ENCODE peak calls at places on chromosomes 4 and X, in nine cellular contexts. D is astrocyte of the spinal cord, M is GM12864, G is fibroblast of the aortic adventitia, Q is GM20000, Y is fibroblast of pulmonary artery, F is dorsolateral prefrontal cortex, V is RWPE2, O is upper lobe of left lung. Z is an unnamed sample.

GRCh38 chr4:110163327-110164070 is 34.9 kb downstream of the ELOVL6 start:
- DNase-seq in O (no peak), F (no peak), G (peak; percentile 88), V (no peak), Y (peak; percentile 58), Q (no peak), D (peak; percentile 72), M (no peak), Z (no peak)

GRCh38 chr4:147479817-147480216 is 1.1 kb upstream of the EDNRA start:
- DNase-seq in Y (peak; percentile 92), F (no peak), Q (no peak), O (no peak), M (no peak), D (peak; percentile 82), G (peak; percentile 98), V (no peak), Z (no peak)

GRCh38 chr4:39706334-39706733 is 8.4 kb downstream of the UBE2K start:
- DNase-seq in D (peak; percentile 74), Y (peak; percentile 82), F (peak; percentile 40), M (no peak), Q (no peak), V (peak; percentile 71), G (peak; percentile 88), O (no peak), Z (no peak)

GRCh38 chr4:87060957-87061356 is 126.1 kb downstream of the AFF1 start:
- DNase-seq in G (no peak), M (no peak), Q (no peak), F (no peak), V (peak; percentile 60), O (no peak), Y (no peak), D (peak; percentile 91), Z (peak; percentile 45)

GRCh38 chr4:163701915-163702314 is 207.4 kb downstream of the TMA16 start:
- DNase-seq in Q (peak; percentile 16), F (no peak), V (no peak), O (no peak), M (peak; percentile 26), D (peak; percentile 78), G (no peak), Y (no peak), Z (no peak)

GRCh38 chr4:123232439-123232838 is 164.2 kb upstream of the SPRY1 start:
- DNase-seq in Q (no peak), V (no peak), D (no peak), Y (peak; percentile 56), G (no peak), O (no peak), M (no peak), F (no peak), Z (no peak)

GRCh38 chr4:53477038-53477565 is 99.7 kb downstream of the FIP1L1 start:
- DNase-seq in D (no peak), M (no peak), O (no peak), V (no peak), G (peak; percentile 62), F (no peak), Q (no peak), Y (no peak), Z (no peak)

GRCh38 chr4:123481034-123481433 is 84.4 kb downstream of the SPRY1 start:
- DNase-seq in Q (no peak), Y (peak; percentile 25), O (no peak), V (no peak), M (no peak), D (peak; percentile 91), G (peak; percentile 55), F (no peak), Z (no peak)

GRCh38 chr4:56440983-56441382 is 4.9 kb downstream of the PAICS start:
- DNase-seq in M (no peak), V (no peak), G (no peak), D (no peak), F (no peak), Y (no peak), Q (no peak), O (no peak), Z (no peak)

GRCh38 chr4:23728393-23728792 is 161.5 kb downstream of the PPARGC1A start:
- DNase-seq in D (peak; percentile 96), V (no peak), O (no peak), F (no peak), Q (no peak), Y (peak; percentile 82), G (peak; percentile 79), M (no peak), Z (no peak)

GRCh38 chrX:72308566-72309296 is 3.0 kb upstream of the CITED1 start:
- DNase-seq in D (peak; percentile 67), M (no peak), Q (peak; percentile 59), Y (peak; percentile 68), V (no peak), F (peak; percentile 63), G (peak; percentile 60), O (no peak), Z (no peak)

GRCh38 chrX:17737707-17738001 is 361 bp downstream of the SCML1 start:
- DNase-seq in F (no peak), V (no peak), O (no peak), M (no peak), D (peak; percentile 19), Q (no peak), G (no peak), Y (no peak), Z (no peak)

GRCh38 chr4:186196063-186196462 is 4.7 kb downstream of the CYP4V2 start:
- DNase-seq in V (no peak), F (no peak), Y (no peak), Q (no peak), D (no peak), O (no peak), G (no peak), M (no peak), Z (no peak)

GRCh38 chrX:138745215-138745614 is 33.7 kb upstream of the FGF13 start:
- DNase-seq in G (peak; percentile 71), D (peak; percentile 45), Y (peak; percentile 60), F (peak; percentile 10), M (peak; percentile 1), Q (peak; percentile 6), O (no peak), V (no peak), Z (no peak)

DNA sequence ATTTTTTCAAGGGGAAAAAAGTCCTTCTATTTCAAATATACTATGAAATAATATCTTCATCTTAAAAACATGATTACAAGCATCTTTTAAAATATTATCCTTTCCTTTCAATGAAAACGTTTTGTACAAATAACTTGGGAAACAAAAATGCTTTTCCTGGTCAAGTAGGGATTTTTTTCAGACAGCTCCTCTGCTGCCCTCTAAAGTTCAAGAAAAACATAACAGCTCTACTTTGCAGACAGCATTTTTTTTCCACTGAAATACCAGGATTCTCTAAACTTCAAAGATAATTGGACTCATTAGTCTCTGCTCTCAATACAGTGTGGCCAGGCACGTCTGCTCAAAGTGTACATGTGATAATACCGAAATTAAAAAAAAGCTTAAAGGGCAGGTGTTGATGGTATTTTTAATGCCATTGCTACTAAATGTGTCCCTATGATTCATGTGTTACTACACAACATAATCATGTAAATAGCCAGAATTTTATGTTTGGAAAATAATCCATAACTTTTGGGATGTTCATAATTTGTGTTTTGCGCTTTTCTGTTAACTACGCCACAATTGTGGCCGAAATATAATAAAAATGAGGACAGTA is 479.0 kb downstream of the KCNIP4 start:
- DNase-seq in O (no peak), V (no peak), Y (peak; percentile 37), Q (peak; percentile 11), G (peak; percentile 13), F (no peak), M (no peak), D (peak; percentile 12), Z (no peak)
- TF ChIP-seq CTCF in O (peak; percentile 27), V (peak; percentile 87), Y (peak; percentile 61), Q (no peak), G (peak; percentile 48), F (peak; percentile 83), M (peak; percentile 32), D (peak; percentile 54), Z (peak; percentile 40)

DNA sequence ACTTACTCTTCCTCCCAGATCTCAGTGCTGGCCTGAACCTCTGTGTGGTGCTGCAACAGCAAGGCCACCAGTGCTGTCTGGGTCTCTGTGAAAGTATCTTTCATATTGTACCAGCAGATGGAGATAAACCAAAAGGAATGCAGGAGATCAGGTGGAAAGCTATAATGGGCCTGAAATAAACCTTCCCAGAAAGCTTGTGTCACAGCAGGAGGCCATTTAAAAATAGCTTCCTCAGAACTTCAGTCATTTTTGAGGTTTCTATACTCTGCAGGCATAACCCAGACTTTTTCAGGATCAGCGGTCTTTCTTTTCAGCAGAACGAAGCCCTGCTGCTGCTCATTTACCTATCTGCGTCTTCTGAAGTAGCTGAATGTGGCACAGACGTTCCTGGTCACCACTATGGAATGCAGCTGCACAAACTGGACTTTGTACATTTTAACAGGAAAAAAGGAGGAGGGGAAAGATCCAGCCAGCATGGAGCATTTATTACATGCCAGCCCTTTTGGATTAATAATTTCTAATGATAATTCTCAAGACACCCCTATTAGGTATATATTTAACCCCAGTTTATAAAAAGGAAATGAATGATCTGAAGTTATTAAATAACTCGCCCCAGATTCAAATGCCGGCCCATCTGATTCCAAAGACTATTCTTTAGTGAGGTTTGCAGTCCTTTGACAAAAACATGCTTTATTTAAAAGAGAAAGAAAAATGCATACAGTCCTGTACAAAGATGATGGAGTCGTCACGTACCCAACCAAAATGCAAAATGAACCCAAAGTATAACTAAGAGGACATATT is 119.7 kb downstream of the NFKB1 start:
- DNase-seq in Y (peak; percentile 84), V (no peak), F (peak; percentile 34), O (no peak), D (peak; percentile 95), M (no peak), Q (peak; percentile 38), G (peak; percentile 87), Z (no peak)
- TF ChIP-seq CTCF in Y (peak; percentile 62), V (peak; percentile 87), F (peak; percentile 69), O (peak; percentile 61), D (peak; percentile 67), M (peak; percentile 43), Q (no peak), G (peak; percentile 64), Z (peak; percentile 60)

GRCh38 chrX:10769165-10769564 is 148.8 kb upstream of the MID1 start:
- DNase-seq in Y (peak; percentile 46), V (no peak), F (no peak), O (no peak), D (peak; percentile 37), G (peak; percentile 41), M (no peak), Q (peak; percentile 14), Z (no peak)
- TF ChIP-seq CTCF in Y (peak; percentile 55), V (peak; percentile 52), F (peak; percentile 49), O (no peak), D (peak; percentile 40), G (peak; percentile 36), M (peak; percentile 42), Q (no peak), Z (peak; percentile 19)

GRCh38 chr4:151931563-151931962 is 170.8 kb upstream of the GATB start:
- DNase-seq in Q (no peak), M (no peak), Y (no peak), O (no peak), F (no peak), V (no peak), G (no peak), D (no peak), Z (peak; percentile 53)

GRCh38 chr4:151934766-151935165 is 174.0 kb upstream of the GATB start:
- DNase-seq in Q (no peak), O (no peak), F (peak; percentile 93), V (no peak), M (no peak), D (no peak), G (no peak), Y (no peak), Z (peak; percentile 34)

GRCh38 chr4:151930372-151930771 is 169.6 kb upstream of the GATB start:
- DNase-seq in D (no peak), M (no peak), V (no peak), Y (no peak), O (no peak), G (no peak), F (no peak), Q (no peak), Z (peak; percentile 72)

GRCh38 chr4:151935411-151935810 is 174.6 kb upstream of the GATB start:
- DNase-seq in Q (no peak), M (no peak), Y (no peak), G (no peak), V (no peak), D (no peak), O (no peak), F (peak; percentile 28), Z (no peak)

GRCh38 chr4:151933122-151933827 is 172.5 kb upstream of the GATB start:
- DNase-seq in Y (no peak), V (no peak), F (peak; percentile 88), Q (no peak), M (no peak), D (no peak), G (peak; percentile 27), O (no peak), Z (no peak)
- TF ChIP-seq CTCF in Y (no peak), V (no peak), F (no peak), Q (no peak), M (no peak), D (no peak), G (no peak), O (no peak), Z (no peak)